ENCODE peak calls at places on chromosomes 1 and 21, in five cellular contexts. One of them, this sample, is unnamed.
A peak's percentile ranks its signal among the peaks of the same experiment; 100 is the strongest.

GRCh38 chr1:201298381-201299367 is 15.4 kb downstream of the PKP1 start:
- DNase-seq in SIG-M5: no peak
- DNase-seq in left ventricle myocardium inferior: no peak
- DNase-seq in anterior cingulate cortex: no peak
- DNase-seq in stimulated activated CD4-positive, alpha-beta T cell treated with anti-CD3 and anti-CD28 coated beads, Interleukin-1b, Interleukin-23, amount 100 ng/mL, for 24 hours: no peak
- DNase-seq in this sample: no peak

GRCh38 chr1:154497026-154497806 is 4.8 kb upstream of the TDRD10 start:
- DNase-seq in SIG-M5: no peak
- DNase-seq in stimulated activated CD4-positive, alpha-beta T cell treated with anti-CD3 and anti-CD28 coated beads, Interleukin-1b, Interleukin-23, amount 100 ng/mL, for 24 hours: no peak
- DNase-seq in anterior cingulate cortex: no peak
- DNase-seq in left ventricle myocardium inferior: peak; percentile 33
- DNase-seq in this sample: no peak

GRCh38 chr1:159171254-159171687 is at the start of gene CADM3:
- DNase-seq in left ventricle myocardium inferior: no peak
- DNase-seq in SIG-M5: no peak
- DNase-seq in stimulated activated CD4-positive, alpha-beta T cell treated with anti-CD3 and anti-CD28 coated beads, Interleukin-1b, Interleukin-23, amount 100 ng/mL, for 24 hours: no peak
- DNase-seq in anterior cingulate cortex: peak; percentile 54
- DNase-seq in this sample: no peak

GRCh38 chr1:208088319-208088718 is 155.9 kb downstream of the PLXNA2 start:
- DNase-seq in SIG-M5: no peak
- DNase-seq in anterior cingulate cortex: no peak
- DNase-seq in stimulated activated CD4-positive, alpha-beta T cell treated with anti-CD3 and anti-CD28 coated beads, Interleukin-1b, Interleukin-23, amount 100 ng/mL, for 24 hours: no peak
- DNase-seq in left ventricle myocardium inferior: no peak
- DNase-seq in this sample: no peak

GRCh38 chr1:63041660-63042059 is 257.7 kb downstream of the ATG4C start:
- DNase-seq in SIG-M5: no peak
- DNase-seq in anterior cingulate cortex: no peak
- DNase-seq in left ventricle myocardium inferior: no peak
- DNase-seq in stimulated activated CD4-positive, alpha-beta T cell treated with anti-CD3 and anti-CD28 coated beads, Interleukin-1b, Interleukin-23, amount 100 ng/mL, for 24 hours: no peak
- DNase-seq in this sample: no peak

GRCh38 chr1:84253891-84254290 is 47.6 kb upstream of the SAMD13 start:
- DNase-seq in anterior cingulate cortex: peak; percentile 87
- DNase-seq in stimulated activated CD4-positive, alpha-beta T cell treated with anti-CD3 and anti-CD28 coated beads, Interleukin-1b, Interleukin-23, amount 100 ng/mL, for 24 hours: no peak
- DNase-seq in SIG-M5: no peak
- DNase-seq in left ventricle myocardium inferior: peak; percentile 27
- DNase-seq in this sample: no peak

GRCh38 chr1:218390625-218391024 is 45.5 kb downstream of the TGFB2 start:
- DNase-seq in stimulated activated CD4-positive, alpha-beta T cell treated with anti-CD3 and anti-CD28 coated beads, Interleukin-1b, Interleukin-23, amount 100 ng/mL, for 24 hours: no peak
- DNase-seq in left ventricle myocardium inferior: no peak
- DNase-seq in SIG-M5: no peak
- DNase-seq in anterior cingulate cortex: no peak
- DNase-seq in this sample: no peak

GRCh38 chr1:59173721-59174120 is 123.2 kb upstream of the FGGY start:
- DNase-seq in SIG-M5: no peak
- DNase-seq in left ventricle myocardium inferior: no peak
- DNase-seq in anterior cingulate cortex: no peak
- DNase-seq in stimulated activated CD4-positive, alpha-beta T cell treated with anti-CD3 and anti-CD28 coated beads, Interleukin-1b, Interleukin-23, amount 100 ng/mL, for 24 hours: no peak
- DNase-seq in this sample: no peak

GRCh38 chr1:205324781-205325180 is 3.2 kb upstream of the NUAK2 start:
- DNase-seq in left ventricle myocardium inferior: no peak
- DNase-seq in anterior cingulate cortex: no peak
- DNase-seq in stimulated activated CD4-positive, alpha-beta T cell treated with anti-CD3 and anti-CD28 coated beads, Interleukin-1b, Interleukin-23, amount 100 ng/mL, for 24 hours: no peak
- DNase-seq in SIG-M5: no peak
- DNase-seq in this sample: no peak

GRCh38 chr1:241825581-241825980 is 22.4 kb upstream of the EXO1 start:
- DNase-seq in left ventricle myocardium inferior: no peak
- DNase-seq in anterior cingulate cortex: no peak
- DNase-seq in SIG-M5: no peak
- DNase-seq in stimulated activated CD4-positive, alpha-beta T cell treated with anti-CD3 and anti-CD28 coated beads, Interleukin-1b, Interleukin-23, amount 100 ng/mL, for 24 hours: no peak
- DNase-seq in this sample: no peak

GRCh38 chr1:241779897-241780296 is 68.1 kb upstream of the EXO1 start:
- DNase-seq in stimulated activated CD4-positive, alpha-beta T cell treated with anti-CD3 and anti-CD28 coated beads, Interleukin-1b, Interleukin-23, amount 100 ng/mL, for 24 hours: no peak
- DNase-seq in SIG-M5: no peak
- DNase-seq in anterior cingulate cortex: no peak
- DNase-seq in left ventricle myocardium inferior: no peak
- DNase-seq in this sample: no peak

GRCh38 chr21:17690078-17690494 is 77.4 kb upstream of the BTG3 start:
- DNase-seq in anterior cingulate cortex: no peak
- DNase-seq in SIG-M5: no peak
- DNase-seq in stimulated activated CD4-positive, alpha-beta T cell treated with anti-CD3 and anti-CD28 coated beads, Interleukin-1b, Interleukin-23, amount 100 ng/mL, for 24 hours: no peak
- DNase-seq in left ventricle myocardium inferior: no peak
- DNase-seq in this sample: no peak

GRCh38 chr1:223246468-223246867 is 103.4 kb upstream of the TLR5 start:
- DNase-seq in left ventricle myocardium inferior: no peak
- DNase-seq in anterior cingulate cortex: no peak
- DNase-seq in SIG-M5: no peak
- DNase-seq in stimulated activated CD4-positive, alpha-beta T cell treated with anti-CD3 and anti-CD28 coated beads, Interleukin-1b, Interleukin-23, amount 100 ng/mL, for 24 hours: no peak
- DNase-seq in this sample: no peak

GRCh38 chr1:6210606-6211355 is 4.9 kb downstream of the RNF207 start:
- DNase-seq in stimulated activated CD4-positive, alpha-beta T cell treated with anti-CD3 and anti-CD28 coated beads, Interleukin-1b, Interleukin-23, amount 100 ng/mL, for 24 hours: no peak
- DNase-seq in left ventricle myocardium inferior: no peak
- DNase-seq in anterior cingulate cortex: no peak
- DNase-seq in SIG-M5: no peak
- DNase-seq in this sample: no peak

GRCh38 chr1:160776178-160776577 is 19.8 kb upstream of the LY9 start:
- DNase-seq in SIG-M5: no peak
- DNase-seq in left ventricle myocardium inferior: no peak
- DNase-seq in anterior cingulate cortex: no peak
- DNase-seq in stimulated activated CD4-positive, alpha-beta T cell treated with anti-CD3 and anti-CD28 coated beads, Interleukin-1b, Interleukin-23, amount 100 ng/mL, for 24 hours: no peak
- DNase-seq in this sample: no peak

GRCh38 chr1:180632326-180633088 is 685 bp downstream of the XPR1 start:
- DNase-seq in SIG-M5: no peak
- DNase-seq in left ventricle myocardium inferior: peak; percentile 62
- DNase-seq in anterior cingulate cortex: peak; percentile 66
- DNase-seq in stimulated activated CD4-positive, alpha-beta T cell treated with anti-CD3 and anti-CD28 coated beads, Interleukin-1b, Interleukin-23, amount 100 ng/mL, for 24 hours: peak; percentile 48
- DNase-seq in this sample: peak; percentile 86

GRCh38 chr1:207659545-207660148 is 14.7 kb downstream of the CR1L start:
- DNase-seq in stimulated activated CD4-positive, alpha-beta T cell treated with anti-CD3 and anti-CD28 coated beads, Interleukin-1b, Interleukin-23, amount 100 ng/mL, for 24 hours: no peak
- DNase-seq in SIG-M5: no peak
- DNase-seq in left ventricle myocardium inferior: no peak
- DNase-seq in anterior cingulate cortex: no peak
- DNase-seq in this sample: no peak

GRCh38 chr1:236868625-236869467 is 73.8 kb downstream of the MTR start:
- DNase-seq in left ventricle myocardium inferior: no peak
- DNase-seq in anterior cingulate cortex: no peak
- DNase-seq in SIG-M5: no peak
- DNase-seq in stimulated activated CD4-positive, alpha-beta T cell treated with anti-CD3 and anti-CD28 coated beads, Interleukin-1b, Interleukin-23, amount 100 ng/mL, for 24 hours: peak; percentile 11
- DNase-seq in this sample: peak; percentile 27

GRCh38 chr1:1624443-1625403 is 7.2 kb upstream of the MMP23B start:
- DNase-seq in SIG-M5: no peak
- DNase-seq in anterior cingulate cortex: no peak
- DNase-seq in left ventricle myocardium inferior: peak; percentile 80
- DNase-seq in stimulated activated CD4-positive, alpha-beta T cell treated with anti-CD3 and anti-CD28 coated beads, Interleukin-1b, Interleukin-23, amount 100 ng/mL, for 24 hours: no peak
- DNase-seq in this sample: no peak

GRCh38 chr1:227953022-227953412 is 5.3 kb upstream of the WNT9A start:
- DNase-seq in stimulated activated CD4-positive, alpha-beta T cell treated with anti-CD3 and anti-CD28 coated beads, Interleukin-1b, Interleukin-23, amount 100 ng/mL, for 24 hours: no peak
- DNase-seq in anterior cingulate cortex: no peak
- DNase-seq in left ventricle myocardium inferior: no peak
- DNase-seq in SIG-M5: no peak
- DNase-seq in this sample: no peak

GRCh38 chr1:83515566-83516169 is 483.3 kb downstream of the TTLL7 start:
- DNase-seq in stimulated activated CD4-positive, alpha-beta T cell treated with anti-CD3 and anti-CD28 coated beads, Interleukin-1b, Interleukin-23, amount 100 ng/mL, for 24 hours: no peak
- DNase-seq in anterior cingulate cortex: no peak
- DNase-seq in SIG-M5: no peak
- DNase-seq in left ventricle myocardium inferior: no peak
- DNase-seq in this sample: no peak

GRCh38 chr1:3727825-3728776 is 24.1 kb upstream of the CCDC27 start:
- DNase-seq in left ventricle myocardium inferior: no peak
- DNase-seq in anterior cingulate cortex: no peak
- DNase-seq in SIG-M5: no peak
- DNase-seq in stimulated activated CD4-positive, alpha-beta T cell treated with anti-CD3 and anti-CD28 coated beads, Interleukin-1b, Interleukin-23, amount 100 ng/mL, for 24 hours: no peak
- DNase-seq in this sample: no peak

GRCh38 chr1:3708696-3709246 is 43.5 kb upstream of the CCDC27 start:
- DNase-seq in anterior cingulate cortex: no peak
- DNase-seq in SIG-M5: no peak
- DNase-seq in left ventricle myocardium inferior: no peak
- DNase-seq in stimulated activated CD4-positive, alpha-beta T cell treated with anti-CD3 and anti-CD28 coated beads, Interleukin-1b, Interleukin-23, amount 100 ng/mL, for 24 hours: no peak
- DNase-seq in this sample: peak; percentile 65

GRCh38 chr21:46551636-46552241 is 53.1 kb downstream of the S100B start:
- DNase-seq in stimulated activated CD4-positive, alpha-beta T cell treated with anti-CD3 and anti-CD28 coated beads, Interleukin-1b, Interleukin-23, amount 100 ng/mL, for 24 hours: no peak
- DNase-seq in left ventricle myocardium inferior: no peak
- DNase-seq in SIG-M5: no peak
- DNase-seq in anterior cingulate cortex: no peak
- DNase-seq in this sample: peak; percentile 44

GRCh38 chr1:16145988-16146887 is 9.6 kb downstream of the EPHA2 start:
- DNase-seq in left ventricle myocardium inferior: peak; percentile 86
- DNase-seq in SIG-M5: no peak
- DNase-seq in stimulated activated CD4-positive, alpha-beta T cell treated with anti-CD3 and anti-CD28 coated beads, Interleukin-1b, Interleukin-23, amount 100 ng/mL, for 24 hours: no peak
- DNase-seq in anterior cingulate cortex: no peak
- DNase-seq in this sample: peak; percentile 72

GRCh38 chr1:214476958-214477870 is 74.2 kb downstream of the PTPN14 start:
- DNase-seq in SIG-M5: no peak
- DNase-seq in stimulated activated CD4-positive, alpha-beta T cell treated with anti-CD3 and anti-CD28 coated beads, Interleukin-1b, Interleukin-23, amount 100 ng/mL, for 24 hours: no peak
- DNase-seq in left ventricle myocardium inferior: no peak
- DNase-seq in anterior cingulate cortex: no peak
- DNase-seq in this sample: no peak